ENCODE peak calls at places on chromosomes 3 and 15, in nine cellular contexts. One of them, this sample, is unnamed. For H3K4me1, the result is how much of the 10 kb centered on the place peaks cover.

GRCh38 chr3:89562373-89562772 is 455.0 kb downstream of the EPHA3 start:
- DNase-seq in OCI-LY7: no peak
- DNase-seq in sigmoid colon: no peak
- DNase-seq in neural progenitor cell: no peak
- DNase-seq in heart right ventricle: no peak
- DNase-seq in DND-41: no peak
- DNase-seq in HCT116: no peak
- DNase-seq in upper lobe of right lung: no peak
- DNase-seq in transverse colon: no peak
- DNase-seq in this sample: no peak

GRCh38 chr15:88400591-88400990 is 66.6 kb downstream of the MRPL46 start:
- DNase-seq in DND-41: no peak
- DNase-seq in transverse colon: no peak
- DNase-seq in OCI-LY7: peak
- DNase-seq in heart right ventricle: no peak
- DNase-seq in neural progenitor cell: peak
- DNase-seq in HCT116: no peak
- DNase-seq in upper lobe of right lung: no peak
- DNase-seq in sigmoid colon: no peak
- DNase-seq in this sample: no peak

GRCh38 chr3:40800343-40800742 is 275.6 kb downstream of the ZNF621 start:
- DNase-seq in heart right ventricle: peak
- DNase-seq in DND-41: no peak
- DNase-seq in upper lobe of right lung: no peak
- DNase-seq in neural progenitor cell: peak
- DNase-seq in sigmoid colon: peak
- DNase-seq in HCT116: peak
- DNase-seq in OCI-LY7: no peak
- DNase-seq in transverse colon: peak
- DNase-seq in this sample: peak

GRCh38 chr3:53261712-53262111 is 5.9 kb upstream of the TKT start:
- DNase-seq in HCT116: no peak
- DNase-seq in sigmoid colon: no peak
- DNase-seq in heart right ventricle: no peak
- DNase-seq in neural progenitor cell: no peak
- DNase-seq in transverse colon: no peak
- DNase-seq in upper lobe of right lung: no peak
- DNase-seq in OCI-LY7: no peak
- DNase-seq in DND-41: no peak
- DNase-seq in this sample: no peak

GRCh38 chr3:40336101-40336500 is 26.6 kb downstream of the EIF1B start:
- DNase-seq in DND-41: no peak
- DNase-seq in heart right ventricle: no peak
- DNase-seq in neural progenitor cell: no peak
- DNase-seq in OCI-LY7: no peak
- DNase-seq in sigmoid colon: no peak
- DNase-seq in HCT116: no peak
- DNase-seq in transverse colon: no peak
- DNase-seq in upper lobe of right lung: no peak
- DNase-seq in this sample: no peak

GRCh38 chr15:69712999-69713398 is 260.4 kb downstream of the RPLP1 start:
- DNase-seq in transverse colon: no peak
- DNase-seq in heart right ventricle: no peak
- DNase-seq in HCT116: no peak
- DNase-seq in neural progenitor cell: no peak
- DNase-seq in upper lobe of right lung: no peak
- DNase-seq in OCI-LY7: no peak
- DNase-seq in sigmoid colon: no peak
- DNase-seq in DND-41: no peak
- DNase-seq in this sample: no peak

GRCh38 chr15:39451121-39451698 is 129.7 kb upstream of the THBS1 start:
- DNase-seq in DND-41: no peak
- DNase-seq in OCI-LY7: no peak
- DNase-seq in upper lobe of right lung: no peak
- DNase-seq in transverse colon: peak
- DNase-seq in HCT116: no peak
- DNase-seq in heart right ventricle: no peak
- DNase-seq in sigmoid colon: no peak
- DNase-seq in neural progenitor cell: no peak
- DNase-seq in this sample: no peak

GRCh38 chr3:47533481-47533880 is 20.0 kb upstream of the ELP6 start:
- DNase-seq in upper lobe of right lung: no peak
- DNase-seq in heart right ventricle: no peak
- DNase-seq in transverse colon: no peak
- DNase-seq in neural progenitor cell: no peak
- DNase-seq in HCT116: no peak
- DNase-seq in sigmoid colon: no peak
- DNase-seq in OCI-LY7: no peak
- DNase-seq in DND-41: no peak
- DNase-seq in this sample: no peak

GRCh38 chr3:124584552-124585391 is 145.5 kb upstream of the UMPS start:
- DNase-seq in HCT116: peak
- DNase-seq in upper lobe of right lung: peak
- DNase-seq in OCI-LY7: no peak
- DNase-seq in neural progenitor cell: peak
- DNase-seq in DND-41: no peak
- DNase-seq in heart right ventricle: peak
- DNase-seq in sigmoid colon: peak
- DNase-seq in transverse colon: peak
- DNase-seq in this sample: peak

GRCh38 chr3:16060358-16060852 is 114.1 kb upstream of the GALNT15 start:
- DNase-seq in neural progenitor cell: no peak
- DNase-seq in heart right ventricle: no peak
- DNase-seq in DND-41: no peak
- DNase-seq in HCT116: peak
- DNase-seq in upper lobe of right lung: no peak
- DNase-seq in OCI-LY7: no peak
- DNase-seq in sigmoid colon: peak
- DNase-seq in transverse colon: peak
- DNase-seq in this sample: no peak

GRCh38 chr15:38196116-38196515 is 56.5 kb upstream of the SPRED1 start:
- DNase-seq in OCI-LY7: no peak
- DNase-seq in DND-41: no peak
- DNase-seq in transverse colon: no peak
- DNase-seq in sigmoid colon: no peak
- DNase-seq in HCT116: no peak
- DNase-seq in neural progenitor cell: no peak
- DNase-seq in upper lobe of right lung: no peak
- DNase-seq in heart right ventricle: no peak
- DNase-seq in this sample: no peak

GRCh38 chr3:113948015-113948917 is 453 bp downstream of the ZDHHC23 start:
- DNase-seq in sigmoid colon: no peak
- DNase-seq in neural progenitor cell: peak
- DNase-seq in OCI-LY7: peak
- DNase-seq in heart right ventricle: peak
- DNase-seq in upper lobe of right lung: peak
- DNase-seq in HCT116: no peak
- DNase-seq in transverse colon: peak
- DNase-seq in DND-41: no peak
- DNase-seq in this sample: peak

GRCh38 chr15:95291878-95292472 is 1038.5 kb upstream of the NR2F2 start:
- DNase-seq in sigmoid colon: no peak
- DNase-seq in upper lobe of right lung: no peak
- DNase-seq in transverse colon: no peak
- DNase-seq in DND-41: no peak
- DNase-seq in neural progenitor cell: peak
- DNase-seq in heart right ventricle: no peak
- DNase-seq in HCT116: peak
- DNase-seq in OCI-LY7: peak
- DNase-seq in this sample: no peak

GRCh38 chr3:121707531-121708273 is 41.8 kb downstream of the GOLGB1 start:
- DNase-seq in heart right ventricle: no peak
- DNase-seq in neural progenitor cell: no peak
- DNase-seq in OCI-LY7: no peak
- DNase-seq in sigmoid colon: no peak
- DNase-seq in DND-41: no peak
- DNase-seq in HCT116: no peak
- DNase-seq in transverse colon: no peak
- DNase-seq in upper lobe of right lung: no peak
- DNase-seq in this sample: no peak

DNA sequence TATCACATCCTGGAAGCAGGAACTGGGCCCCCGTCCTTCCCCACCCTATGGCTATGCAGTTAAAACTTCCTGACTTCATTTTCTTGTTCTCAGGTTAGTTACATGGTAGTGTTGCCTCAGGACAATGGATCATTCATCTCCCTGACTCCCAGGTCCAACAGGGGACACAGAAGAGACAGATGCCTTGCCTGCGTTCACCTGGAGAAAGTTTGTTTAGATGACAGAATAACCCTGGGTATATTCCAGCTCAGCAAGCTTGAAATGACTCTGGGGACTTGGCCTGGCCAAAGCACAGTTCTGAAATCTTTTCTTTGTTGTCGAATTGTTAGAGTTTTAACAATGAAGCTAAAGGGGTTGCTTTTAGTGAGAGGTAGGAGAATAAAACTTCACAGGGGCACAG is 206.1 kb downstream of the PDZRN3 start:
- DNase-seq in DND-41: no peak
- DNase-seq in HCT116: no peak
- DNase-seq in upper lobe of right lung: no peak
- DNase-seq in heart right ventricle: no peak
- DNase-seq in sigmoid colon: no peak
- DNase-seq in OCI-LY7: no peak
- DNase-seq in transverse colon: no peak
- DNase-seq in neural progenitor cell: no peak
- DNase-seq in this sample: no peak
- H3K4me3 ChIP-seq in DND-41: no peak
- H3K4me3 ChIP-seq in HCT116: no peak
- H3K4me3 ChIP-seq in upper lobe of right lung: no peak
- H3K4me3 ChIP-seq in heart right ventricle: no peak
- H3K4me3 ChIP-seq in sigmoid colon: no peak
- H3K4me3 ChIP-seq in OCI-LY7: no peak
- H3K4me3 ChIP-seq in transverse colon: no peak
- H3K4me3 ChIP-seq in neural progenitor cell: no peak
- H3K4me3 ChIP-seq in this sample: no peak

DNA sequence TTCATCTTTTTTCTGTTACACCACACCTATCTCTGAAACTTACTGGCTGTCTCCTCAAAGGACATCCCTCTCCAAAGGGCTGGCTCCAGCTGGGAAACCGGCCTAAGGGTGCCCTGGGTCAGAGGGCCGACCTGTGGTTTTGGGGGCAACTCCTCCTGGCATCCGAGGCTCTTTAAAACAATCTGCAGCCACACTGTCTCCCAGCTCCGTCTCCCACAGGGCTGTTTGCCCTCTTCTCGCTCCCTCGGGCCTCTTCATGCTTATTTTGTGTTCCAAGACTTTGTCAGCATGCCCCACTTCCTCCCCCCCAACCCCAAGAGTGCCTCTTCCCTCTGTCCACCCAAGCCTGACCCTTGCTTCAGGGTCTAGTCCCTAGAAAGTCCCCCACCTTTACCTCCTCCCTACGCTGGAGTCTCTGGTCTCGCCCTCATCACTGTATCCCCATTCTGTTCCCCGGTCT is 1.3 kb upstream of the CSK start:
- DNase-seq in transverse colon: no peak
- DNase-seq in upper lobe of right lung: no peak
- DNase-seq in HCT116: no peak
- DNase-seq in DND-41: no peak
- DNase-seq in neural progenitor cell: no peak
- DNase-seq in OCI-LY7: no peak
- DNase-seq in heart right ventricle: no peak
- DNase-seq in sigmoid colon: no peak
- DNase-seq in this sample: peak
- H3K4me1 ChIP-seq in transverse colon: half or more
- H3K4me1 ChIP-seq in upper lobe of right lung: half or more
- H3K4me1 ChIP-seq in HCT116: under half
- H3K4me1 ChIP-seq in DND-41: half or more
- H3K4me1 ChIP-seq in neural progenitor cell: under half
- H3K4me1 ChIP-seq in OCI-LY7: half or more
- H3K4me1 ChIP-seq in heart right ventricle: half or more
- H3K4me1 ChIP-seq in sigmoid colon: half or more
- H3K4me1 ChIP-seq in this sample: half or more

DNA sequence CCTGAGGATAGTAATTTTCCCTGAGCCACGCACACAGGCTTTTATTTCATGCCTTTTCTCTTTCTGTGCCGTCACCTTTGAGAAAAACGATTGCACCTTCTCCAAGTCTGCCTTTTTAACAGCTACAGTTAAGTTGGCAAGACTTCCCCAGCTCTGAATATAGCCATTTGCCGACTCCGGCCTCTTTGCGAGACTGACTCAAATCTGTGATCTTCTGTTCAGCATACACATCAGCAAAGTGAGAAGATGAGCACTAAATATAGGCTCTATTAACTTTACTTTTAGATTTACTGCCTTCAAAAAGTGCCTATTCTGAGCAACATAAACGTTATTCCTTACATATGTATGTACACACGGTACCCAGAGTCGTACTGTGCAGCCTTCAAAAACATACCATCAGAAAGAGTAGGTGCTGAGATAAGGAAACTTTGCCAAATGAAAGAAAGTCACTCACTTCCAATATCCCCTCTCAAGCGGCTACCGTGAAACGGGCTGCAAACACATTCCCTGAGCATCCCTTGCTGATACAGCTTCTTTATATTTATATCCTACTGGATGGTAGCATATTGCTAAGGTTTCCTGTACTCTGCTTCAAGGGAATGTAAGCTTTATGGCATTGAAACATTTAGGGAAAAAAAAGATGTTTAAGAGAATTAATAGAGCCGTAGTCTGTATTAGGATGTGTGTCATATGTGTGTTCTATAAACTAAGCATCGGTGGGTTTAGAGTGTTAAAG is 283.3 kb upstream of the TPRG1 start:
- DNase-seq in HCT116: no peak
- DNase-seq in heart right ventricle: no peak
- DNase-seq in OCI-LY7: no peak
- DNase-seq in upper lobe of right lung: no peak
- DNase-seq in DND-41: no peak
- DNase-seq in sigmoid colon: no peak
- DNase-seq in transverse colon: no peak
- DNase-seq in neural progenitor cell: no peak
- DNase-seq in this sample: no peak
- TF ChIP-seq CTCF in HCT116: no peak
- TF ChIP-seq CTCF in heart right ventricle: no peak
- TF ChIP-seq CTCF in OCI-LY7: no peak
- TF ChIP-seq CTCF in upper lobe of right lung: no peak
- TF ChIP-seq CTCF in DND-41: no peak
- TF ChIP-seq CTCF in sigmoid colon: no peak
- TF ChIP-seq CTCF in transverse colon: no peak
- TF ChIP-seq CTCF in neural progenitor cell: no peak
- TF ChIP-seq CTCF in this sample: no peak

DNA sequence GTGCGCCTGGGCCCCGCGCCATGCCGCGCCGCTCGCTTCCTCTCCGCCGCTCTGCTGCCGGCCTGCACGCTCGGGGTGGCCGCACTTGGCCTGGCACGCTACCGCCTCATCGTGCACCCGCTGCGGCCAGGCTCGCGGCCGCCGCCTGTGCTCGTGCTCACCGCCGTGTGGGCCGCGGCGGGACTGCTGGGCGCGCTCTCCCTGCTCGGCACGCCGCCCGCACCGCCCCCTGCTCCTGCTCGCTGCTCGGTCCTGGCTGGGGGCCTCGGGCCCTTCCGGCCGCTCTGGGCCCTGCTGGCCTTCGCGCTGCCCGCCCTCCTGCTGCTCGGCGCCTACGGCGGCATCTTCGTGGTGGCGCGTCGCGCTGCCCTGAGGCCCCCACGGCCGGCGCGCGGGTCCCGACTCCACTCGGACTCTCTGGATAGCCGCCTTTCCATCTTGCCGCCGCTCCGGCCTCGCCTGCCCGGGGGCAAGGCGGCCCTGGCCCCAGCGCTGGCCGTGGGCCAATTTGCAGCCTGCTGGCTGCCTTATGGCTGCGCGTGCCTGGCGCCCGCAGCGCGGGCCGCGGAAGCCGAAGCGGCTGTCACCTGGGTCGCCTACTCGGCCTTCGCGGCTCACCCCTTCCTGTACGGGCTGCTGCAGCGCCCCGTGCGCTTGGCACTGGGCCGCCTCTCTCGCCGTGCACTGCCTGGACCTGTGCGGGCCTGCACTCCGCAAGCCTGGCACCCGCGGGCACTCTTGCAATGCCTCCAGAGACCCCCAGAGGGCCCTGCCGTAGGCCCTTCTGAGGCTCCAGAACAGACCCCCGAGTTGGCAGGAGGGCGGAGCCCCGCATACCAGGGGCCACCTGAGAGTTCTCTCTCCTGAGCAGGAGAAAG is 951 bp downstream of the GPR62 start:
- DNase-seq in DND-41: no peak
- DNase-seq in neural progenitor cell: peak
- DNase-seq in transverse colon: peak
- DNase-seq in sigmoid colon: no peak
- DNase-seq in OCI-LY7: peak
- DNase-seq in upper lobe of right lung: no peak
- DNase-seq in heart right ventricle: peak
- DNase-seq in HCT116: no peak
- DNase-seq in this sample: peak
- H3K4me3 ChIP-seq in DND-41: no peak
- H3K4me3 ChIP-seq in neural progenitor cell: peak
- H3K4me3 ChIP-seq in transverse colon: peak
- H3K4me3 ChIP-seq in sigmoid colon: peak
- H3K4me3 ChIP-seq in OCI-LY7: no peak
- H3K4me3 ChIP-seq in upper lobe of right lung: peak
- H3K4me3 ChIP-seq in heart right ventricle: peak
- H3K4me3 ChIP-seq in HCT116: no peak
- H3K4me3 ChIP-seq in this sample: no peak